ENCODE peak calls at places on chromosomes 2 and 18, in ten cellular contexts. M, U, G, Q, J, D, Z, B, I and O are unnamed samples.

GRCh38 chr18:80096032-80096565 is 13.0 kb upstream of the ADNP2 start:
- DNase-seq in M (no peak), Q (no peak), B (no peak), I (no peak), G (no peak), Z (no peak), J (no peak), D (no peak), U (no peak), O (no peak)

GRCh38 chr2:232273903-232274598 is 104.5 kb upstream of the ALPP start:
- DNase-seq in B (no peak), G (no peak), U (no peak), M (no peak), Q (no peak), I (no peak), J (no peak), D (no peak), Z (no peak), O (no peak)

GRCh38 chr18:48794251-48794970 is 156.4 kb downstream of the SMAD7 start:
- DNase-seq in D (no peak), Q (no peak), J (no peak), G (peak), M (no peak), B (no peak), U (no peak), Z (no peak), I (no peak), O (no peak)

GRCh38 chr2:159605441-159606178 is 10.7 kb downstream of the BAZ2B start:
- DNase-seq in I (no peak), B (no peak), M (no peak), J (no peak), U (no peak), D (no peak), Q (no peak), G (no peak), Z (no peak), O (no peak)

GRCh38 chr2:145597809-145598208 is 1077.9 kb upstream of the ZEB2 start:
- DNase-seq in D (no peak), B (no peak), I (no peak), M (no peak), J (no peak), G (no peak), Q (no peak), Z (no peak), U (no peak), O (no peak)

GRCh38 chr2:166333809-166334208 is 41.9 kb downstream of the SCN9A start:
- DNase-seq in G (no peak), J (no peak), D (no peak), U (no peak), I (no peak), M (no peak), Z (no peak), Q (no peak), B (no peak), O (no peak)

GRCh38 chr18:9736942-9737813 is 29.1 kb downstream of the RAB31 start:
- DNase-seq in I (no peak), B (no peak), Z (no peak), J (no peak), D (peak), G (no peak), U (peak), Q (no peak), M (no peak), O (no peak)

GRCh38 chr18:25726278-25726677 is 364.1 kb downstream of the SS18 start:
- DNase-seq in B (no peak), U (no peak), J (no peak), G (no peak), I (no peak), M (no peak), Z (no peak), D (no peak), Q (no peak), O (no peak)

GRCh38 chr2:167190053-167190452 is 301.8 kb downstream of the XIRP2 start:
- DNase-seq in D (no peak), B (no peak), M (no peak), Z (peak), Q (no peak), J (no peak), G (no peak), U (peak), I (no peak), O (no peak)

GRCh38 chr18:470661-471501 is 29.6 kb downstream of the COLEC12 start:
- DNase-seq in Q (no peak), Z (no peak), J (no peak), G (no peak), M (no peak), U (no peak), D (no peak), B (no peak), I (no peak), O (no peak)

GRCh38 chr2:221570321-221571107 is 1.6 kb downstream of the EPHA4 start:
- DNase-seq in I (peak), D (peak), U (no peak), M (no peak), J (peak), G (no peak), Z (no peak), B (peak), Q (no peak), O (no peak)

GRCh38 chr18:56036673-56037072 is 448.7 kb upstream of the TCF4 start:
- DNase-seq in Q (no peak), I (no peak), D (no peak), M (no peak), Z (no peak), U (no peak), G (no peak), B (no peak), J (no peak), O (no peak)

GRCh38 chr2:239769574-239770145 is 255.5 kb downstream of the NDUFA10 start:
- DNase-seq in M (no peak), Z (no peak), Q (no peak), D (no peak), G (no peak), U (no peak), I (no peak), B (no peak), J (no peak), O (no peak)

GRCh38 chr18:42534313-42534712 is 579.3 kb downstream of the PIK3C3 start:
- DNase-seq in I (no peak), J (no peak), D (no peak), U (no peak), Q (no peak), G (no peak), M (no peak), B (no peak), Z (no peak), O (no peak)

GRCh38 chr2:3940661-3941060 is 237.3 kb downstream of the DCDC2C start:
- DNase-seq in I (no peak), J (peak), D (no peak), Q (no peak), Z (no peak), G (no peak), M (no peak), B (no peak), U (no peak), O (no peak)

GRCh38 chr18:44895176-44895798 is 214.6 kb downstream of the SETBP1 start:
- DNase-seq in U (no peak), D (no peak), M (no peak), J (no peak), Z (peak), Q (no peak), I (no peak), B (peak), G (no peak), O (no peak)

GRCh38 chr2:83323055-83323454 is 1136.0 kb downstream of the SUCLG1 start:
- DNase-seq in B (no peak), G (no peak), I (no peak), J (no peak), Z (no peak), Q (no peak), U (no peak), D (no peak), M (no peak), O (no peak)

GRCh38 chr2:176455865-176456291 is 186.6 kb downstream of the MTX2 start:
- DNase-seq in U (no peak), M (no peak), B (peak), Q (no peak), J (peak), I (no peak), Z (no peak), D (no peak), G (no peak), O (no peak)

GRCh38 chr2:240433973-240434727 is 1.3 kb upstream of the GPC1 start:
- DNase-seq in B (peak), Q (no peak), Z (no peak), G (peak), I (no peak), D (no peak), U (no peak), J (no peak), M (no peak), O (no peak)

GRCh38 chr2:238970553-238971081 is 122.7 kb downstream of the TWIST2 start:
- DNase-seq in Q (peak), D (no peak), J (no peak), B (peak), G (no peak), M (no peak), Z (peak), U (peak), I (peak), O (peak)

GRCh38 chr18:51537487-51537886 is 340.0 kb upstream of the MEX3C start:
- DNase-seq in J (peak), Q (no peak), I (peak), B (peak), M (no peak), G (no peak), U (peak), Z (no peak), D (peak), O (no peak)

GRCh38 chr2:43220982-43221659 is 5.3 kb downstream of the ZFP36L2 start:
- DNase-seq in D (no peak), I (no peak), M (no peak), G (peak), J (no peak), B (peak), Z (peak), Q (peak), U (no peak), O (no peak)

GRCh38 chr2:239379641-239380170 is 21.1 kb downstream of the HDAC4 start:
- DNase-seq in Q (no peak), G (no peak), I (no peak), B (no peak), Z (no peak), U (no peak), D (no peak), M (no peak), J (no peak), O (no peak)

GRCh38 chr2:44680424-44680971 is 261.0 kb upstream of the SIX3 start:
- DNase-seq in Z (no peak), I (no peak), M (no peak), U (peak), Q (no peak), D (no peak), J (no peak), B (no peak), G (no peak), O (no peak)

GRCh38 chr2:217664761-217665160 is 338.0 kb downstream of the TNS1 start:
- DNase-seq in Z (no peak), Q (no peak), G (no peak), I (no peak), J (no peak), M (no peak), D (no peak), B (no peak), U (no peak), O (no peak)

GRCh38 chr2:161625314-161625919 is 1.2 kb downstream of the SLC4A10 start:
- DNase-seq in U (no peak), Z (no peak), I (no peak), M (no peak), Q (no peak), G (no peak), B (no peak), D (peak), J (peak), O (no peak)

GRCh38 chr2:28250006-28250405 is 142.7 kb upstream of the FOSL2 start:
- DNase-seq in M (no peak), Z (no peak), U (no peak), B (no peak), D (no peak), G (no peak), Q (no peak), J (no peak), I (no peak), O (no peak)

GRCh38 chr18:22871809-22872525 is 61.2 kb upstream of the RBBP8 start:
- DNase-seq in I (no peak), D (no peak), Z (no peak), Q (no peak), B (no peak), M (no peak), U (no peak), G (no peak), J (no peak), O (no peak)

GRCh38 chr18:48872234-48873145 is 78.3 kb downstream of the SMAD7 start:
- DNase-seq in J (no peak), D (no peak), Q (no peak), U (no peak), I (no peak), Z (no peak), B (no peak), M (no peak), G (no peak), O (no peak)

GRCh38 chr2:168583710-168584521 is 127.8 kb downstream of the CERS6 start:
- DNase-seq in I (no peak), G (no peak), B (no peak), U (no peak), Z (no peak), M (no peak), Q (no peak), D (no peak), J (no peak), O (no peak)

GRCh38 chr2:42747422-42747821 is 16.5 kb downstream of the OXER1 start:
- DNase-seq in B (no peak), D (no peak), I (no peak), Q (no peak), J (peak), U (no peak), G (no peak), M (no peak), Z (no peak), O (no peak)

GRCh38 chr2:16613475-16613874 is 52.2 kb downstream of the CYRIA start:
- DNase-seq in U (no peak), Z (no peak), B (no peak), Q (no peak), J (no peak), D (peak), M (no peak), I (peak), G (no peak), O (peak)